ENCODE peak calls at places on chromosomes 5 and 9, in ten cellular contexts. H, J, Y, S, C, Q, L, P, O and V are unnamed samples.
A peak's percentile ranks its signal among the peaks of the same experiment; 100 is the strongest.

GRCh38 chr5:179140293-179140692 is 80.1 kb downstream of the ZNF354C start:
- DNase-seq in H (no peak), J (no peak), Y (no peak), S (no peak), C (no peak), Q (no peak), L (no peak), P (no peak), O (no peak), V (no peak)

GRCh38 chr5:159877894-159878448 is 38.3 kb upstream of the ADRA1B start:
- DNase-seq in H (peak; percentile 57), J (no peak), Y (peak; percentile 87), S (no peak), C (no peak), Q (no peak), L (no peak), P (no peak), O (peak; percentile 88), V (peak; percentile 84)

GRCh38 chr9:133876144-133876543 is 116.0 kb downstream of the VAV2 start:
- DNase-seq in H (no peak), J (no peak), Y (no peak), S (no peak), C (no peak), Q (no peak), L (no peak), P (no peak), O (no peak), V (no peak)

GRCh38 chr5:178793156-178793555 is 62.7 kb upstream of the ZNF354A start:
- DNase-seq in H (no peak), J (peak; percentile 35), Y (no peak), S (no peak), C (no peak), Q (no peak), L (no peak), P (no peak), O (no peak), V (peak; percentile 68)

GRCh38 chr9:135731454-135731853 is 29.5 kb downstream of the KCNT1 start:
- DNase-seq in H (no peak), J (no peak), Y (no peak), S (no peak), C (no peak), Q (no peak), L (no peak), P (no peak), O (no peak), V (no peak)

GRCh38 chr5:40879163-40879942 is 29.9 kb upstream of the C7 start:
- DNase-seq in H (no peak), J (peak; percentile 47), Y (no peak), S (peak; percentile 11), C (no peak), Q (no peak), L (no peak), P (peak; percentile 23), O (no peak), V (no peak)

GRCh38 chr9:97866300-97866699 is 13.3 kb downstream of the FOXE1 start:
- DNase-seq in H (no peak), J (peak; percentile 5), Y (no peak), S (no peak), C (no peak), Q (no peak), L (no peak), P (no peak), O (no peak), V (no peak)

GRCh38 chr9:87714819-87715218 is 11.1 kb upstream of the CTSL start:
- DNase-seq in H (peak; percentile 55), J (no peak), Y (peak; percentile 56), S (peak; percentile 79), C (no peak), Q (no peak), L (no peak), P (no peak), O (peak; percentile 50), V (no peak)

GRCh38 chr9:104787306-104788015 is 23.5 kb downstream of the NIPSNAP3B start:
- DNase-seq in H (no peak), J (no peak), Y (no peak), S (no peak), C (no peak), Q (no peak), L (no peak), P (no peak), O (no peak), V (no peak)

GRCh38 chr5:44875661-44876250 is 67.0 kb downstream of the MRPS30 start:
- DNase-seq in H (no peak), J (peak; percentile 50), Y (no peak), S (peak; percentile 94), C (no peak), Q (no peak), L (no peak), P (peak; percentile 11), O (no peak), V (no peak)

GRCh38 chr5:141511771-141512325 is 23.0 kb downstream of the PCDHGC5 start:
- DNase-seq in H (no peak), J (peak; percentile 26), Y (no peak), S (no peak), C (no peak), Q (no peak), L (no peak), P (no peak), O (no peak), V (no peak)

GRCh38 chr5:141508440-141508807 is 19.5 kb downstream of the PCDHGC5 start:
- DNase-seq in H (no peak), J (peak; percentile 50), Y (no peak), S (no peak), C (no peak), Q (no peak), L (no peak), P (no peak), O (no peak), V (no peak)

GRCh38 chr5:141508808-141509611 is 20.1 kb downstream of the PCDHGC5 start:
- DNase-seq in H (peak; percentile 55), J (peak; percentile 75), Y (peak; percentile 74), S (peak; percentile 94), C (peak; percentile 93), Q (no peak), L (no peak), P (no peak), O (peak; percentile 81), V (no peak)

GRCh38 chr5:141510850-141511718 is 22.2 kb downstream of the PCDHGC5 start:
- DNase-seq in H (peak; percentile 57), J (peak; percentile 86), Y (no peak), S (no peak), C (no peak), Q (no peak), L (no peak), P (no peak), O (no peak), V (no peak)

DNA sequence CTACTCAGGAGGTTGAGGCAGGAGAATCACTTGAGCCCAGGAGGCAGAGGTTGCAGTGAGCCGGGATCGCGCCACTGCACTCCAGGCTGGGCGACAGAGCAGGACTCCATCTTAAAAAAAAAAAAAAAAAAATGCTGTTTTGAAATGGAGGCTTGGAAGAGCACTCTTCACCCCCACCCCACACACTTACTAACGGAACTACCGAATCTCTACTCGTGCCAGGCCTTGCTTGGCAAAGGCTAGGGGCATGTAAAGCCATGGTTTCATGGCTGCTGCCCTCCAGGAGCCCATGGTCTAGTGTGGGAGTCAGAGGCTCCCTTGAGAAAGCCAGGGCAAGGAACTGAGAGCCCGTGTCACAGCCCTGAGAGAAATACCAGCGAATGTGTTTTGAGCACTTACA is 21.3 kb downstream of the PCDHGC5 start:
- DNase-seq in H (no peak), J (peak; percentile 23), Y (no peak), S (no peak), C (no peak), Q (no peak), L (no peak), P (no peak), O (no peak), V (no peak)
- H3K4me1 ChIP-seq in H (no peaks in the 10 kb centered on the region), J (peaks cover 100% of the 10 kb centered on the region), Y (peaks cover 17% of the 10 kb centered on the region), S (peaks cover 55% of the 10 kb centered on the region), C (peaks cover 40% of the 10 kb centered on the region), Q (peaks cover 27% of the 10 kb centered on the region), L (peaks cover 21% of the 10 kb centered on the region), P (peaks cover 13% of the 10 kb centered on the region), O (peaks cover 25% of the 10 kb centered on the region), V (peaks cover 43% of the 10 kb centered on the region)

DNA sequence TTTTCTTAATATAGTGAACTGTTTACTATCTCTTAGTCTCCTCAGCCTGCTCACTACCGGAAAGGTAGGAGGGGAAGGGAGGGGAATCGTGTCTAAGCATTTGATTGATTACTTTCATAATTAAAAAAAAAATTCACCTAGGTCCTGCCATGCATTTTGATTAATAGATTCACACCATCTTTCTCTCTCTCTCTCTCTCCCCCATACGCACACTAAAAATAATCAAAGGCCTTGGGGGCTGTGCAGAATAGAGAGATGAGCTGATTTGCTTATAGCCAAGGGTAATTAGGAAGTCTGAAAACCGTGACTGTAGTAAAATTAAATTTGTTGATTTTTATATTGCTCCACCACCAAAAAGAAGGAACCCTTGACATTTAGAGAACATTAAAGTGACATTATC is 49.6 kb downstream of the CD180 start:
- DNase-seq in H (no peak), J (no peak), Y (no peak), S (no peak), C (no peak), Q (no peak), L (no peak), P (no peak), O (no peak), V (no peak)
- H3K36me3 ChIP-seq in H (no peaks in the 10 kb centered on the region), J (no peaks in the 10 kb centered on the region), Y (no peaks in the 10 kb centered on the region), S (peaks cover 6% of the 10 kb centered on the region), C (peaks cover 46% of the 10 kb centered on the region), Q (peaks cover 80% of the 10 kb centered on the region), L (peaks cover 45% of the 10 kb centered on the region), P (peaks cover 75% of the 10 kb centered on the region), O (no peaks in the 10 kb centered on the region), V (peaks cover 86% of the 10 kb centered on the region)

GRCh38 chr5:14204011-14204670 is 61.0 kb downstream of the TRIO start:
- DNase-seq in H (no peak), J (no peak), Y (no peak), S (no peak), C (no peak), Q (no peak), L (no peak), P (no peak), O (no peak), V (no peak)

GRCh38 chr5:14199902-14200301 is 56.8 kb downstream of the TRIO start:
- DNase-seq in H (no peak), J (no peak), Y (peak; percentile 56), S (peak; percentile 49), C (no peak), Q (no peak), L (no peak), P (no peak), O (no peak), V (no peak)

GRCh38 chr5:14200312-14200990 is 57.3 kb downstream of the TRIO start:
- DNase-seq in H (no peak), J (no peak), Y (no peak), S (no peak), C (no peak), Q (no peak), L (no peak), P (no peak), O (no peak), V (no peak)

GRCh38 chr5:14202462-14202861 is 59.3 kb downstream of the TRIO start:
- DNase-seq in H (no peak), J (no peak), Y (no peak), S (peak; percentile 79), C (no peak), Q (no peak), L (no peak), P (no peak), O (no peak), V (no peak)

GRCh38 chr5:14201325-14202061 is 58.4 kb downstream of the TRIO start:
- DNase-seq in H (no peak), J (no peak), Y (no peak), S (peak; percentile 90), C (no peak), Q (no peak), L (no peak), P (no peak), O (no peak), V (no peak)
- H3K4me1 ChIP-seq in H (no peaks in the 10 kb centered on the region), J (peaks cover 24% of the 10 kb centered on the region), Y (peaks cover 21% of the 10 kb centered on the region), S (peaks cover 35% of the 10 kb centered on the region), C (peaks cover 14% of the 10 kb centered on the region), Q (peaks cover 17% of the 10 kb centered on the region), L (no peaks in the 10 kb centered on the region), P (no peaks in the 10 kb centered on the region), O (peaks cover 7% of the 10 kb centered on the region), V (peaks cover 32% of the 10 kb centered on the region)

GRCh38 chr5:24916863-24917262 is 272.1 kb upstream of the CDH10 start:
- DNase-seq in H (no peak), J (no peak), Y (no peak), S (no peak), C (no peak), Q (no peak), L (no peak), P (no peak), O (no peak), V (no peak)
- H3K36me3 ChIP-seq in H (no peaks in the 10 kb centered on the region), J (no peaks in the 10 kb centered on the region), Y (no peaks in the 10 kb centered on the region), S (no peaks in the 10 kb centered on the region), C (no peaks in the 10 kb centered on the region), Q (no peaks in the 10 kb centered on the region), L (no peaks in the 10 kb centered on the region), P (no peaks in the 10 kb centered on the region), O (no peaks in the 10 kb centered on the region), V (no peaks in the 10 kb centered on the region)